ENCODE peak calls at places on chromosomes 2 and 18, in five cellular contexts. Q is left kidney, R is lung microvascular endothelial cell, L is HT-29, H is skeletal muscle cell. G is an unnamed sample.

GRCh38 chr2:159712929-159713575 is 746 bp downstream of the MARCHF7 start:
- DNase-seq in Q (peak), R (peak), L (peak), H (no peak), G (no peak)

GRCh38 chr2:10497797-10498251 is 49.7 kb upstream of the ODC1 start:
- DNase-seq in Q (peak), R (peak), L (peak), H (peak), G (no peak)

GRCh38 chr18:6056171-6056932 is 161.0 kb upstream of the TMEM200C start:
- DNase-seq in Q (peak), R (peak), L (no peak), H (peak), G (no peak)

GRCh38 chr18:13558132-13558531 is 168.2 kb downstream of the FAM210A start:
- DNase-seq in Q (peak), R (peak), L (peak), H (no peak), G (no peak)

GRCh38 chr2:165114345-165114943 is 89.4 kb downstream of the SCN3A start:
- DNase-seq in Q (peak), R (peak), L (no peak), H (peak), G (no peak)

GRCh38 chr2:197925204-197925603 is 120.8 kb downstream of the PLCL1 start:
- DNase-seq in Q (no peak), R (no peak), L (no peak), H (no peak), G (no peak)

GRCh38 chr2:9001229-9001628 is 2.3 kb downstream of the MBOAT2 start:
- DNase-seq in Q (no peak), R (peak), L (peak), H (no peak), G (no peak)

GRCh38 chr2:152445791-152446201 is 110.8 kb downstream of the FMNL2 start:
- DNase-seq in Q (peak), R (peak), L (no peak), H (peak), G (no peak)

GRCh38 chr2:115303-115702 is 69.0 kb upstream of the FAM110C start:
- DNase-seq in Q (peak), R (no peak), L (peak), H (no peak), G (no peak)

GRCh38 chr18:12651651-12652050 is 6.3 kb downstream of the SPIRE1 start:
- DNase-seq in Q (no peak), R (no peak), L (no peak), H (no peak), G (no peak)

G was measured in retinal pigment epithelial cell.